ENCODE peak calls at places on chromosomes 12 and 14, in nine cellular contexts. Z, O, G, A, J, U, S, B and H are unnamed samples.

GRCh38 chr12:94867066-94867855 is 136.2 kb downstream of the NDUFA12 start:
- DNase-seq in Z (no peak), O (no peak), G (peak; percentile 34), A (no peak), J (no peak), U (no peak), S (no peak), B (no peak), H (peak; percentile 79)

GRCh38 chr14:78721756-78722455 is 551.7 kb downstream of the NRXN3 start:
- DNase-seq in Z (peak; percentile 51), O (no peak), G (no peak), A (no peak), J (no peak), U (no peak), S (no peak), B (no peak), H (no peak)

GRCh38 chr12:132275110-132275531 is 54.3 kb downstream of the GALNT9 start:
- DNase-seq in Z (no peak), O (no peak), G (no peak), A (no peak), J (peak; percentile 92), U (no peak), S (peak; percentile 3), B (no peak), H (no peak)

GRCh38 chr14:35932659-35933159 is 106.6 kb downstream of the BRMS1L start:
- DNase-seq in Z (no peak), O (peak; percentile 73), G (peak; percentile 15), A (no peak), J (peak; percentile 21), U (no peak), S (no peak), B (no peak), H (no peak)

GRCh38 chr12:110266980-110267620 is 13.9 kb upstream of the ATP2A2 start:
- DNase-seq in Z (no peak), O (no peak), G (no peak), A (peak; percentile 64), J (peak; percentile 77), U (no peak), S (peak; percentile 58), B (no peak), H (no peak)

GRCh38 chr12:42705863-42706262 is 116.3 kb upstream of the PRICKLE1 start:
- DNase-seq in Z (no peak), O (no peak), G (no peak), A (no peak), J (peak; percentile 56), U (no peak), S (no peak), B (no peak), H (no peak)

GRCh38 chr14:89163237-89163636 is 253.8 kb downstream of the FOXN3 start:
- DNase-seq in Z (no peak), O (no peak), G (no peak), A (no peak), J (no peak), U (no peak), S (no peak), B (no peak), H (no peak)

GRCh38 chr14:68666899-68667298 is 126.0 kb downstream of the ZFP36L1 start:
- DNase-seq in Z (no peak), O (peak; percentile 35), G (no peak), A (no peak), J (no peak), U (no peak), S (no peak), B (no peak), H (no peak)

GRCh38 chr12:47039756-47040155 is 39.7 kb upstream of the PCED1B start:
- DNase-seq in Z (no peak), O (no peak), G (no peak), A (no peak), J (no peak), U (no peak), S (no peak), B (no peak), H (no peak)

GRCh38 chr12:90653051-90653450 is 301.9 kb downstream of the CCER1 start:
- DNase-seq in Z (no peak), O (no peak), G (no peak), A (no peak), J (no peak), U (no peak), S (no peak), B (no peak), H (no peak)

GRCh38 chr14:90698379-90698869 is 117.8 kb downstream of the TTC7B start:
- DNase-seq in Z (peak; percentile 85), O (no peak), G (no peak), A (no peak), J (no peak), U (no peak), S (peak; percentile 91), B (no peak), H (no peak)

GRCh38 chr14:99191663-99192621 is 80.1 kb downstream of the BCL11B start:
- DNase-seq in Z (peak; percentile 43), O (no peak), G (no peak), A (no peak), J (peak; percentile 53), U (peak; percentile 41), S (no peak), B (no peak), H (no peak)

GRCh38 chr12:6956332-6956727 is 5.2 kb downstream of the PTPN6 start:
- DNase-seq in Z (no peak), O (peak; percentile 80), G (no peak), A (no peak), J (no peak), U (no peak), S (no peak), B (no peak), H (no peak)

GRCh38 chr14:75907722-75908330 is 74.0 kb downstream of the TGFB3 start:
- DNase-seq in Z (no peak), O (no peak), G (no peak), A (no peak), J (no peak), U (no peak), S (no peak), B (no peak), H (no peak)

GRCh38 chr12:28925726-28926376 is 223.2 kb upstream of the FAR2 start:
- DNase-seq in Z (no peak), O (no peak), G (no peak), A (no peak), J (no peak), U (no peak), S (no peak), B (no peak), H (no peak)

GRCh38 chr12:117231750-117232149 is 41.5 kb upstream of the FBXO21 start:
- DNase-seq in Z (no peak), O (no peak), G (no peak), A (no peak), J (no peak), U (no peak), S (no peak), B (no peak), H (no peak)

GRCh38 chr14:29069228-29069627 is 302.6 kb downstream of the FOXG1 start:
- DNase-seq in Z (no peak), O (no peak), G (no peak), A (no peak), J (no peak), U (no peak), S (no peak), B (no peak), H (no peak)

GRCh38 chr12:19194963-19195362 is 65.4 kb downstream of the PLEKHA5 start:
- DNase-seq in Z (no peak), O (no peak), G (no peak), A (no peak), J (no peak), U (no peak), S (no peak), B (no peak), H (no peak)

GRCh38 chr14:32417956-32418552 is 89.0 kb downstream of the AKAP6 start:
- DNase-seq in Z (no peak), O (no peak), G (no peak), A (peak; percentile 61), J (peak; percentile 82), U (no peak), S (peak; percentile 43), B (no peak), H (no peak)

GRCh38 chr12:116971222-116971621 is 60.5 kb downstream of the FBXW8 start:
- DNase-seq in Z (no peak), O (no peak), G (no peak), A (no peak), J (no peak), U (no peak), S (no peak), B (no peak), H (no peak)

GRCh38 chr14:53516261-53516774 is 363.2 kb upstream of the DDHD1 start:
- DNase-seq in Z (no peak), O (no peak), G (no peak), A (no peak), J (no peak), U (no peak), S (no peak), B (no peak), H (no peak)

GRCh38 chr12:54148560-54149439 is 40.0 kb downstream of the SMUG1 start:
- DNase-seq in Z (no peak), O (no peak), G (no peak), A (no peak), J (no peak), U (no peak), S (no peak), B (no peak), H (no peak)

GRCh38 chr14:104343690-104344640 is 205.6 kb downstream of the KIF26A start:
- DNase-seq in Z (no peak), O (no peak), G (no peak), A (peak; percentile 31), J (no peak), U (no peak), S (no peak), B (no peak), H (no peak)

GRCh38 chr14:76762617-76763361 is 1.5 kb downstream of the VASH1 start:
- DNase-seq in Z (no peak), O (no peak), G (no peak), A (no peak), J (no peak), U (no peak), S (no peak), B (no peak), H (no peak)

GRCh38 chr12:121826318-121826954 is 22.6 kb downstream of the SETD1B start:
- DNase-seq in Z (no peak), O (no peak), G (no peak), A (no peak), J (no peak), U (no peak), S (no peak), B (no peak), H (no peak)

GRCh38 chr12:104702565-104703139 is 245.9 kb downstream of the CHST11 start:
- DNase-seq in Z (no peak), O (no peak), G (no peak), A (no peak), J (no peak), U (no peak), S (no peak), B (no peak), H (no peak)

GRCh38 chr12:111446044-111446581 is 40.4 kb downstream of the SH2B3 start:
- DNase-seq in Z (no peak), O (peak; percentile 53), G (no peak), A (no peak), J (no peak), U (no peak), S (peak; percentile 30), B (no peak), H (peak; percentile 86)

GRCh38 chr14:45838597-45838996 is 585.6 kb upstream of the MIS18BP1 start:
- DNase-seq in Z (no peak), O (no peak), G (no peak), A (peak; percentile 2), J (peak; percentile 57), U (no peak), S (peak; percentile 3), B (no peak), H (no peak)

GRCh38 chr12:92445253-92446081 is 257.3 kb upstream of the PLEKHG7 start:
- DNase-seq in Z (no peak), O (no peak), G (peak; percentile 40), A (no peak), J (no peak), U (no peak), S (peak; percentile 5), B (no peak), H (no peak)

GRCh38 chr12:124379938-124380754 is 85.3 kb downstream of the RFLNA start:
- DNase-seq in Z (no peak), O (no peak), G (no peak), A (no peak), J (peak; percentile 97), U (no peak), S (no peak), B (no peak), H (no peak)

GRCh38 chr12:31246470-31246850 is 79.5 kb downstream of the SINHCAF start:
- DNase-seq in Z (no peak), O (no peak), G (no peak), A (no peak), J (no peak), U (no peak), S (no peak), B (no peak), H (peak; percentile 53)